ENCODE peak calls at places on chromosomes 13 and 19, in nine cellular contexts. Z is esophagus squamous epithelium, C is suprapubic skin, U is ovary, D is gastrocnemius medialis, I is esophagus muscularis mucosa, Q is breast epithelium, Y is heart left ventricle, O is NB4. X is an unnamed sample.
A peak's percentile ranks its signal among the peaks of the same experiment; 100 is the strongest.

GRCh38 chr13:90738881-90739280 is 608.6 kb upstream of the MIR17HG start:
- DNase-seq in C (no peak), D (no peak), Q (no peak), I (no peak), Y (no peak), Z (no peak), O (no peak), U (no peak), X (no peak)

GRCh38 chr13:78022164-78022877 is 103.7 kb upstream of the EDNRB start:
- DNase-seq in C (no peak), O (peak; percentile 76), Q (no peak), D (no peak), Y (peak; percentile 32), Z (no peak), I (no peak), U (no peak), X (peak; percentile 32)

GRCh38 chr13:50191004-50191403 is 175.8 kb downstream of the KCNRG start:
- DNase-seq in Y (no peak), U (no peak), I (no peak), Q (no peak), C (no peak), D (no peak), Z (no peak), O (no peak), X (no peak)

GRCh38 chr19:33628921-33629825 is 7.4 kb downstream of the CHST8 start:
- DNase-seq in I (no peak), Z (no peak), Y (no peak), Q (no peak), D (no peak), U (no peak), O (no peak), C (no peak), X (no peak)

GRCh38 chr13:33176526-33176925 is 109.0 kb downstream of the STARD13 start:
- DNase-seq in Z (no peak), Y (no peak), O (no peak), I (no peak), C (no peak), D (no peak), U (no peak), Q (no peak), X (no peak)

GRCh38 chr13:56351041-56351440 is 789.7 kb upstream of the PRR20A start:
- DNase-seq in Q (no peak), O (no peak), C (no peak), Z (no peak), D (no peak), U (no peak), I (no peak), Y (no peak), X (no peak)

GRCh38 chr19:3320354-3320670 is 46.1 kb upstream of the NFIC start:
- DNase-seq in U (no peak), I (no peak), Y (no peak), D (no peak), Z (no peak), Q (no peak), C (no peak), O (no peak), X (no peak)

GRCh38 chr13:97116754-97117153 is 105.4 kb upstream of the MBNL2 start:
- DNase-seq in U (no peak), O (no peak), Y (peak; percentile 52), Q (no peak), C (no peak), Z (no peak), D (peak; percentile 40), I (no peak), X (no peak)

GRCh38 chr13:21970918-21971317 is 300.0 kb downstream of the FGF9 start:
- DNase-seq in O (no peak), C (no peak), U (no peak), D (no peak), Q (no peak), I (no peak), Y (no peak), Z (no peak), X (no peak)

GRCh38 chr19:13208964-13209796 is 59.0 kb downstream of the IER2 start:
- DNase-seq in Y (no peak), Q (no peak), Z (no peak), C (no peak), I (no peak), U (peak; percentile 28), O (no peak), D (no peak), X (no peak)

DNA sequence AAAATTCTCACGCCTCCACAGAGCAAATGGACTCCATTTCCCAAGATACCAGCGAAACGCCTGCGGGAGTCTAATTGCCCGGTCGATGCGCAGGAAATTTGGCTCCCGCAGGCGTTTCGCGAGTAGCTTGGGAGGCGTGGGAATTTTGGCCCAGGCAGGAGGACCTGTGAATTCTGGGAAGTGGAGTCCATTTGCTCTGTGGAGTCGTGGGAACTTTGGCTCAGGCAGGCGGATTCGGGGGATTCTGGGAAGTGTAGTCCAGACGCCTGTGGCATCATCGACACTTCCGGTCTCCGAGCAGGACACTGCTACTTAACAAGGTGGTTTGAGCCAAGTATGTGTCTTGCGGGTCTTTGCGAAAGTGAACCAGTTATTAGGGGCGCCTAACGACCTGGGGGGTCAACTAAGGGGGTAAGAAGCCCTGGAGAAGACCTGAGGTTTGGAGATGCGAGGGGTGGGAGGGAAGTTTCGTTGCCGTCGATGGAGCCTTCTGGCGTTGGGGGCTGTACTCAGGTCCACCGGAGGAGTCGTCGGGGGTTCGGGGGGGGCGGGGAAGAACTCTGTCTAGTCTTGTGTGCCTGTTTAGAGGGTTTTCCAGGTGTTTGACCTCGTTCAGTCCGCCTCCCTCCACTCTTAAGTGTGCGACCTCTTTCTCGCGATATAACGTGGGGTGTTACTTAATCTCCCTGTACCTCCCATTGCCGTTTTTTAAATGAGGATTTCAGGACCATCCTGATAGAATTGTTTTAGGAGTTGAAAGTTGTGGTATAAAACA is at the start of gene ZNF155:
- DNase-seq in Z (peak; percentile 6), U (peak; percentile 88), D (peak; percentile 90), Q (peak; percentile 85), C (peak; percentile 95), Y (peak; percentile 97), O (peak; percentile 92), I (peak; percentile 98), X (peak; percentile 97)
- TF ChIP-seq POLR2A in Z (no peak), U (peak; percentile 24), D (no peak), Q (no peak), C (no peak), Y (no peak), O (no peak), I (no peak), X (no peak)

DNA sequence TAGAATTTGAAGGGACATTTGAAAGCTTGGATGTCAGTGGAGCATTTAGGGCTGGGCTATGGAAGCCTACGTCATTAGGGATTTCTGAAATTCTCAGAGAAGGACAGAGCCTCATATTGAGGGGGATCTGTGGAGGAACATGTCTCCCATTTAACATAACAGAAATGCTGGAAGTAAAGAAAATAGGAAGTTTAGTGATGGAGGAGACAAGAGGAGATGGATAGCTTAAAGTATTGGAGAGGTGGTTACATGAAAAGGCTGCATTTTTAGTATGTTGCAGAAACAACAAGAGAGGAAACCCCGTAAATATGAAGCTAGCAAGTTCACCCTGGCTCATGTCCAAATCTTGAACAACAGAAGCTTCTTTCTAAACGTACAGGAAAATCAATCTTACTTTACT is 24.4 kb downstream of the LIG4 start:
- DNase-seq in I (no peak), O (no peak), Q (no peak), Y (no peak), Z (no peak), C (no peak), D (no peak), U (no peak), X (no peak)
- H3K4me3 ChIP-seq in I (no peak overlapping the region), O (no peak overlapping the region), Q (no peak overlapping the region), Y (no peak overlapping the region), Z (no peak overlapping the region), C (no peak overlapping the region), D (no peak overlapping the region), U (no peak overlapping the region), X (no peak overlapping the region)

GRCh38 chr13:110638814-110639806 is 23.8 kb downstream of the NAXD start:
- DNase-seq in O (no peak), C (no peak), D (no peak), Z (no peak), I (no peak), Y (no peak), Q (no peak), U (no peak), X (no peak)
- TF ChIP-seq POLR2A in O (no peak), C (no peak), D (no peak), Z (no peak), I (no peak), Y (no peak), Q (no peak), U (no peak), X (no peak)

GRCh38 chr19:15291666-15292065 is 40.7 kb downstream of the BRD4 start:
- DNase-seq in C (no peak), O (no peak), Z (no peak), I (no peak), D (no peak), U (no peak), Q (no peak), Y (no peak), X (no peak)
- H3K4me3 ChIP-seq in C (no peak overlapping the region), O (no peak overlapping the region), Z (no peak overlapping the region), I (no peak overlapping the region), D (no peak overlapping the region), U (no peak overlapping the region), Q (no peak overlapping the region), Y (no peak overlapping the region), X (no peak overlapping the region)

DNA sequence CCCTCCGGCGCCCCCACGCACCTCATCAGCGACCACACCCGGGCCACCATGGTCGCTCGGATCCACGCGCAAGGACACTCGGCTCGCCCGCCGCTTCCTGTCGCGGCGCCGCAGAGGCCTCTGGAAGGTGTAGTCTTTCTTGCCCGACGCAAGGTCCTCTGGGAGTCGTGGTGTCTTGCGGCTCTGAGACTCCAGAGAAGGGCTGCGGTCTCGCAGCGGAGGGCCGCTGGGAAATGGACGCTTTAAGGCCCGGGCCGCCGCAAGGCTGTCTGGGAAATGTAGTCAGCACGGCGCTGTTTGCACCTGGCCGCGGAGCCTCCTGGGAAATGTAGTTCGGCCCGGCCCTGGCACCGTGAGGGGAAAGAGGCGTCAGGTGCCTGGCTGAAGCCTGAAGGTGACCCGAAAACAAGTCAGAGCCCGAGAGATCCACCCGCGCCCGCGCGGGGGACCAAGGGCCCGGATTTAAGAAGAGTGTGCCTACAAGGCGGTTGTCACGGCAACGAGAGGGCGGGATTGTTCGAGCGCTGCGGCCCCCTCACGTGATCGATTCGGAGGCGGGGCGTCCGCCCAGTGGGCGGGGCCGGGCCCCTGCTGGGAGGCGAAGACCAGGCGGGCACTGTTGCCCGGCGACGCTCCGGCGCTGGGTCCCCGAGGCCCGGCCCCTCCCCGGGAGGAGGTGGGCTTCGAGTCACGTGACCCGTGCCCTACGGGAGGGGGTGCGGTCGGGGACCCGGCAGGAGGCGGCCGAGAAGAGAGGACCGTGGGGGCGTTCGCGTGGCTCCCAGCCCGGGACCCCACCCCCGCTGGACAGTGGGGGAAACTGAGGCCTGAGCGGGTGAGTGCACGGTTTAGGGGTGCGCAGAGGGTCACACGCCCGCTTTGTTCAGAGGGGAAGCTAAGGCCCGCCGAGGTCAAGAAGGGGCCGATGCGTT is at the start of the genes HSD11B1L and MICOS13:
- DNase-seq in U (peak; percentile 99), O (peak; percentile 97), D (peak; percentile 98), I (peak; percentile 99), Z (peak; percentile 91), Y (peak; percentile 99), C (peak; percentile 99), Q (peak; percentile 98), X (peak; percentile 99)
- TF ChIP-seq POLR2A in U (peak; percentile 17), O (peak; percentile 60), D (peak; percentile 70), I (no peak), Z (no peak), Y (no peak), C (no peak), Q (peak; percentile 24), X (no peak)

X was measured in lower leg skin.